ENCODE peak calls at places on chromosomes 1 and 21, in seven cellular contexts. One of them, this sample, is unnamed.
A peak's percentile ranks its signal among the peaks of the same experiment; 100 is the strongest.

GRCh38 chr1:172498858-172499257 is 34.1 kb upstream of the SUCO start:
- DNase-seq in activated T-cell treated with anti-CD3 and anti-CD28 coated beads, Interleukin-2, amount 50 U/mL, for 48 hours: no peak
- DNase-seq in activated CD4-positive, alpha-beta T cell treated with anti-CD3 and anti-CD28 coated beads, Interleukin-2, amount 50 U/mL, for 48 hours: no peak
- DNase-seq in T-cell: no peak
- DNase-seq in type B pancreatic cell: no peak
- DNase-seq in AG09319: no peak
- DNase-seq in breast epithelium: peak; percentile 41
- DNase-seq in this sample: no peak

GRCh38 chr1:31955917-31956736 is 18.0 kb upstream of the PTP4A2 start:
- DNase-seq in AG09319: peak; percentile 99
- DNase-seq in type B pancreatic cell: peak; percentile 73
- DNase-seq in activated T-cell treated with anti-CD3 and anti-CD28 coated beads, Interleukin-2, amount 50 U/mL, for 48 hours: peak; percentile 90
- DNase-seq in activated CD4-positive, alpha-beta T cell treated with anti-CD3 and anti-CD28 coated beads, Interleukin-2, amount 50 U/mL, for 48 hours: peak; percentile 90
- DNase-seq in T-cell: peak; percentile 72
- DNase-seq in breast epithelium: peak; percentile 81
- DNase-seq in this sample: peak; percentile 57

GRCh38 chr21:36104306-36105300 is 30.3 kb upstream of the CBR3 start:
- DNase-seq in activated T-cell treated with anti-CD3 and anti-CD28 coated beads, Interleukin-2, amount 50 U/mL, for 48 hours: peak; percentile 70
- DNase-seq in type B pancreatic cell: no peak
- DNase-seq in T-cell: peak; percentile 48
- DNase-seq in activated CD4-positive, alpha-beta T cell treated with anti-CD3 and anti-CD28 coated beads, Interleukin-2, amount 50 U/mL, for 48 hours: peak; percentile 63
- DNase-seq in breast epithelium: no peak
- DNase-seq in AG09319: no peak
- DNase-seq in this sample: peak; percentile 26

GRCh38 chr1:18923721-18924610 is 21.6 kb upstream of the ALDH4A1 start:
- DNase-seq in AG09319: no peak
- DNase-seq in breast epithelium: no peak
- DNase-seq in activated CD4-positive, alpha-beta T cell treated with anti-CD3 and anti-CD28 coated beads, Interleukin-2, amount 50 U/mL, for 48 hours: no peak
- DNase-seq in type B pancreatic cell: no peak
- DNase-seq in T-cell: no peak
- DNase-seq in activated T-cell treated with anti-CD3 and anti-CD28 coated beads, Interleukin-2, amount 50 U/mL, for 48 hours: no peak
- DNase-seq in this sample: no peak

GRCh38 chr21:45507523-45507875 is 34.7 kb downstream of the SLC19A1 start:
- DNase-seq in activated T-cell treated with anti-CD3 and anti-CD28 coated beads, Interleukin-2, amount 50 U/mL, for 48 hours: no peak
- DNase-seq in T-cell: no peak
- DNase-seq in breast epithelium: no peak
- DNase-seq in type B pancreatic cell: peak; percentile 62
- DNase-seq in activated CD4-positive, alpha-beta T cell treated with anti-CD3 and anti-CD28 coated beads, Interleukin-2, amount 50 U/mL, for 48 hours: no peak
- DNase-seq in AG09319: no peak
- DNase-seq in this sample: no peak

GRCh38 chr1:228414511-228415211 is 2.0 kb downstream of the TRIM17 start:
- DNase-seq in activated CD4-positive, alpha-beta T cell treated with anti-CD3 and anti-CD28 coated beads, Interleukin-2, amount 50 U/mL, for 48 hours: no peak
- DNase-seq in type B pancreatic cell: no peak
- DNase-seq in AG09319: no peak
- DNase-seq in T-cell: no peak
- DNase-seq in breast epithelium: no peak
- DNase-seq in activated T-cell treated with anti-CD3 and anti-CD28 coated beads, Interleukin-2, amount 50 U/mL, for 48 hours: no peak
- DNase-seq in this sample: no peak

GRCh38 chr1:93448983-93449805 is 1.3 kb downstream of the FNBP1L start:
- DNase-seq in breast epithelium: peak; percentile 38
- DNase-seq in AG09319: no peak
- DNase-seq in activated CD4-positive, alpha-beta T cell treated with anti-CD3 and anti-CD28 coated beads, Interleukin-2, amount 50 U/mL, for 48 hours: no peak
- DNase-seq in activated T-cell treated with anti-CD3 and anti-CD28 coated beads, Interleukin-2, amount 50 U/mL, for 48 hours: no peak
- DNase-seq in T-cell: no peak
- DNase-seq in type B pancreatic cell: no peak
- DNase-seq in this sample: peak; percentile 47

GRCh38 chr1:57683037-57683928 is 259.4 kb upstream of the DAB1 start:
- DNase-seq in activated T-cell treated with anti-CD3 and anti-CD28 coated beads, Interleukin-2, amount 50 U/mL, for 48 hours: no peak
- DNase-seq in type B pancreatic cell: no peak
- DNase-seq in activated CD4-positive, alpha-beta T cell treated with anti-CD3 and anti-CD28 coated beads, Interleukin-2, amount 50 U/mL, for 48 hours: no peak
- DNase-seq in breast epithelium: no peak
- DNase-seq in AG09319: no peak
- DNase-seq in T-cell: no peak
- DNase-seq in this sample: no peak

GRCh38 chr1:29974345-29974744 is 738.0 kb downstream of the PTPRU start:
- DNase-seq in activated CD4-positive, alpha-beta T cell treated with anti-CD3 and anti-CD28 coated beads, Interleukin-2, amount 50 U/mL, for 48 hours: no peak
- DNase-seq in type B pancreatic cell: no peak
- DNase-seq in activated T-cell treated with anti-CD3 and anti-CD28 coated beads, Interleukin-2, amount 50 U/mL, for 48 hours: no peak
- DNase-seq in AG09319: peak; percentile 32
- DNase-seq in breast epithelium: no peak
- DNase-seq in T-cell: no peak
- DNase-seq in this sample: no peak

This sample was measured in pancreas.